ENCODE peak calls at places on chromosome 10, in eight cellular contexts. R, I, K, V, J, N, B and A are unnamed samples.

GRCh38 chr10:115558252-115558651 is 465.1 kb downstream of the ATRNL1 start:
- DNase-seq in I (no peak), K (no peak), V (no peak), J (no peak), N (no peak), R (no peak), B (no peak), A (no peak)

GRCh38 chr10:117003336-117003735 is 1.7 kb downstream of the SHTN1 start:
- DNase-seq in V (no peak), K (no peak), J (no peak), B (no peak), R (no peak), I (no peak), N (no peak), A (no peak)

GRCh38 chr10:895324-895723 is 36.2 kb downstream of the LARP4B start:
- DNase-seq in K (no peak), N (no peak), J (no peak), V (no peak), R (no peak), I (no peak), B (no peak), A (no peak)

GRCh38 chr10:119252051-119252465 is 44.7 kb downstream of the GRK5 start:
- DNase-seq in N (no peak), R (no peak), J (no peak), I (no peak), V (no peak), B (no peak), K (no peak), A (no peak)

GRCh38 chr10:7317799-7318446 is 92.9 kb downstream of the SFMBT2 start:
- DNase-seq in N (no peak), K (no peak), J (no peak), B (no peak), I (no peak), V (no peak), R (no peak), A (no peak)

GRCh38 chr10:69843923-69844322 is 42.2 kb downstream of the COL13A1 start:
- DNase-seq in V (no peak), I (no peak), K (no peak), J (no peak), N (no peak), B (no peak), R (no peak), A (no peak)

GRCh38 chr10:77049896-77050295 is 587.7 kb downstream of the KCNMA1 start:
- DNase-seq in V (no peak), J (no peak), K (no peak), N (peak; percentile 41), I (no peak), R (no peak), B (no peak), A (peak; percentile 5)

GRCh38 chr10:10317151-10317550 is 700.5 kb upstream of the CELF2 start:
- DNase-seq in N (peak; percentile 1), K (no peak), I (no peak), B (no peak), R (no peak), V (no peak), J (no peak), A (no peak)

GRCh38 chr10:86292462-86293322 is 73.9 kb downstream of the GRID1 start:
- DNase-seq in I (no peak), B (no peak), J (no peak), N (no peak), K (no peak), R (no peak), V (no peak), A (no peak)

GRCh38 chr10:5888352-5888751 is 1.3 kb downstream of the ANKRD16 start:
- DNase-seq in V (no peak), J (no peak), R (no peak), B (no peak), I (no peak), N (peak; percentile 64), K (no peak), A (no peak)

GRCh38 chr10:102644646-102645387 is 538 bp downstream of the TRIM8 start:
- DNase-seq in N (peak; percentile 90), I (peak; percentile 78), K (peak; percentile 72), B (peak; percentile 81), R (peak; percentile 91), J (peak; percentile 60), V (peak; percentile 92), A (no peak)

GRCh38 chr10:50513956-50514355 is 109.8 kb downstream of the SGMS1 start:
- DNase-seq in B (no peak), K (no peak), I (no peak), J (no peak), V (no peak), R (no peak), N (no peak), A (no peak)